ENCODE peak calls at places on chromosomes 6 and 20, in six cellular contexts. E is COR-L47; L is H1; N is stimulated activated CD8-positive, alpha-beta memory T cell treated with anti-CD3 and anti-CD28 coated beads, Interleukin-4, amount 100 ng/mL, for 24 hours; F is activated CD4-positive, alpha-beta T cell treated with anti-CD3 and anti-CD28 coated beads, Interleukin-2, amount 50 U/mL, for 48 hours; H is NCI-H69. G is an unnamed sample.

GRCh38 chr20:9059931-9060330 is 9.0 kb upstream of the PLCB4 start:
- DNase-seq in E (no peak), F (no peak), N (no peak), L (no peak), H (no peak), G (no peak)

GRCh38 chr6:36615018-36615761 is 21.0 kb downstream of the SRSF3 start:
- DNase-seq in E (peak; percentile 7), N (no peak), F (peak; percentile 30), L (no peak), H (peak; percentile 81), G (peak; percentile 56)

GRCh38 chr20:20439602-20440001 is 71.7 kb downstream of the INSM1 start:
- DNase-seq in H (peak; percentile 95), N (no peak), F (no peak), L (no peak), E (no peak), G (no peak)

GRCh38 chr6:15969236-15969778 is 159.6 kb upstream of the MYLIP start:
- DNase-seq in F (no peak), N (no peak), E (no peak), H (no peak), L (no peak), G (no peak)

GRCh38 chr6:129753422-129753821 is 43.4 kb upstream of the ARHGAP18 start:
- DNase-seq in H (peak; percentile 7), F (no peak), L (no peak), E (no peak), N (no peak), G (no peak)

GRCh38 chr6:145844933-145845531 is 30.4 kb upstream of the FBXO30 start:
- DNase-seq in H (no peak), E (no peak), N (no peak), L (no peak), F (no peak), G (no peak)

GRCh38 chr6:150881911-150882481 is 16.5 kb downstream of the MTHFD1L start:
- DNase-seq in F (no peak), E (peak; percentile 41), L (no peak), H (peak; percentile 18), N (no peak), G (peak; percentile 81)

GRCh38 chr20:37543828-37544227 is 16.2 kb upstream of the BLCAP start:
- DNase-seq in F (no peak), H (no peak), N (no peak), E (no peak), L (no peak), G (peak; percentile 74)

G was measured in left kidney.